ENCODE peak calls at places on chromosome 16, in eight cellular contexts. B is amniotic stem cell, Q is kidney glomerular epithelial cell, M is Peyer's patch, A is neural crest cell, Z is HS-5, S is nucleus accumbens, D is C1 segment of cervical spinal cord. P is an unnamed sample.

GRCh38 chr16:52912565-52913173 is 140.0 kb downstream of the CHD9NB start:
- DNase-seq in B (no peak), Q (peak; percentile 20), M (peak; percentile 71), A (peak; percentile 70), Z (no peak), S (peak; percentile 41), D (no peak), P (peak; percentile 30)

GRCh38 chr16:68331879-68332410 is 21.1 kb downstream of the PRMT7 start:
- DNase-seq in B (no peak), Q (no peak), M (no peak), A (no peak), Z (no peak), S (no peak), D (no peak), P (no peak)

GRCh38 chr16:20901441-20902112 is 1.0 kb downstream of the LYRM1 start:
- DNase-seq in B (no peak), Q (peak; percentile 67), M (no peak), A (peak; percentile 16), Z (no peak), S (no peak), D (peak; percentile 41), P (no peak)

GRCh38 chr16:4936181-4936990 is 562 bp downstream of the PPL start:
- DNase-seq in B (no peak), Q (no peak), M (peak; percentile 72), A (no peak), Z (no peak), S (no peak), D (no peak), P (no peak)

GRCh38 chr16:67180166-67180565 is 3.6 kb downstream of the MATCAP1 start:
- DNase-seq in B (no peak), Q (no peak), M (no peak), A (no peak), Z (no peak), S (no peak), D (no peak), P (no peak)

GRCh38 chr16:88732172-88732960 is 26.1 kb downstream of the CTU2 start:
- DNase-seq in B (no peak), Q (no peak), M (no peak), A (no peak), Z (no peak), S (no peak), D (no peak), P (no peak)

GRCh38 chr16:81315271-81316175 is 761 bp downstream of the GAN start:
- DNase-seq in B (no peak), Q (peak; percentile 43), M (peak; percentile 81), A (peak; percentile 15), Z (no peak), S (peak; percentile 8), D (peak; percentile 9), P (no peak)

GRCh38 chr16:7381671-7382070 is 49.0 kb downstream of the RBFOX1 start:
- DNase-seq in B (no peak), Q (no peak), M (no peak), A (no peak), Z (no peak), S (no peak), D (no peak), P (no peak)

GRCh38 chr16:82262244-82262643 is 92.2 kb upstream of the MPHOSPH6 start:
- DNase-seq in B (no peak), Q (no peak), M (no peak), A (no peak), Z (no peak), S (no peak), D (no peak), P (no peak)

GRCh38 chr16:56356276-56357241 is 68.8 kb downstream of the AMFR start:
- DNase-seq in B (peak; percentile 69), Q (peak; percentile 82), M (peak; percentile 81), A (peak; percentile 76), Z (peak; percentile 55), S (peak; percentile 61), D (peak; percentile 42), P (peak; percentile 48)

GRCh38 chr16:4663756-4664465 is 29.5 kb upstream of the NUDT16L1 start:
- DNase-seq in B (no peak), Q (no peak), M (peak; percentile 55), A (no peak), Z (no peak), S (no peak), D (peak; percentile 51), P (no peak)

GRCh38 chr16:84194470-84195200 is 3.7 kb downstream of the ADAD2 start:
- DNase-seq in B (no peak), Q (no peak), M (no peak), A (no peak), Z (no peak), S (no peak), D (no peak), P (no peak)

GRCh38 chr16:82011199-82011641 is at the start of gene SDR42E1:
- DNase-seq in B (no peak), Q (peak; percentile 29), M (peak; percentile 82), A (no peak), Z (no peak), S (no peak), D (no peak), P (no peak)

GRCh38 chr16:68377667-68378420 is 67.0 kb downstream of the PRMT7 start:
- DNase-seq in B (no peak), Q (no peak), M (no peak), A (no peak), Z (no peak), S (no peak), D (no peak), P (peak; percentile 78)

GRCh38 chr16:19366384-19366783 is 51.3 kb upstream of the TMC5 start:
- DNase-seq in B (no peak), Q (no peak), M (no peak), A (no peak), Z (no peak), S (no peak), D (no peak), P (peak; percentile 51)

GRCh38 chr16:66668777-66669444 is 27.6 kb downstream of the CMTM4 start:
- DNase-seq in B (peak; percentile 46), Q (no peak), M (no peak), A (no peak), Z (peak; percentile 53), S (no peak), D (no peak), P (no peak)

GRCh38 chr16:12089492-12090161 is 113.1 kb downstream of the SNX29 start:
- DNase-seq in B (no peak), Q (no peak), M (peak; percentile 75), A (no peak), Z (no peak), S (no peak), D (peak; percentile 3), P (peak; percentile 48)